ENCODE peak calls at places on chromosomes 12 and 14, in eight cellular contexts. N, M, V, D, S, K, T and I are unnamed samples.

GRCh38 chr14:92753250-92753649 is 4.8 kb upstream of the LGMN start:
- DNase-seq in N (no peak), M (no peak), V (no peak), D (no peak), S (no peak), K (no peak), T (no peak), I (no peak)

GRCh38 chr12:123979566-123979965 is 6.6 kb downstream of the ZNF664 start:
- DNase-seq in N (no peak), M (no peak), V (no peak), D (no peak), S (no peak), K (no peak), T (no peak), I (no peak)

GRCh38 chr12:95922231-95922630 is 20.2 kb downstream of the CCDC38 start:
- DNase-seq in N (no peak), M (no peak), V (no peak), D (no peak), S (no peak), K (no peak), T (no peak), I (no peak)

GRCh38 chr12:58310368-58310767 is 369.0 kb downstream of the ATP23 start:
- DNase-seq in N (no peak), M (no peak), V (no peak), D (no peak), S (peak), K (no peak), T (no peak), I (no peak)

GRCh38 chr14:30017370-30017993 is 89.8 kb upstream of the PRKD1 start:
- DNase-seq in N (no peak), M (no peak), V (no peak), D (no peak), S (no peak), K (no peak), T (no peak), I (no peak)

GRCh38 chr14:104194016-104194415 is 55.6 kb downstream of the KIF26A start:
- DNase-seq in N (no peak), M (no peak), V (no peak), D (no peak), S (no peak), K (no peak), T (no peak), I (no peak)

GRCh38 chr14:54730156-54730961 is 163.4 kb downstream of the SAMD4A start:
- DNase-seq in N (no peak), M (no peak), V (no peak), D (no peak), S (peak), K (peak), T (no peak), I (peak)

GRCh38 chr12:107642240-107642639 is 43.4 kb upstream of the PWP1 start:
- DNase-seq in N (no peak), M (no peak), V (no peak), D (no peak), S (no peak), K (no peak), T (no peak), I (no peak)

GRCh38 chr14:72961579-72962335 is 35.5 kb downstream of the DCAF4 start:
- DNase-seq in N (no peak), M (no peak), V (no peak), D (no peak), S (peak), K (no peak), T (no peak), I (no peak)

GRCh38 chr12:25957898-25958253 is 606 bp upstream of the RASSF8 start:
- DNase-seq in N (no peak), M (no peak), V (no peak), D (no peak), S (peak), K (no peak), T (no peak), I (peak)

GRCh38 chr14:32382704-32383103 is 53.6 kb downstream of the AKAP6 start:
- DNase-seq in N (no peak), M (no peak), V (no peak), D (no peak), S (no peak), K (no peak), T (no peak), I (no peak)

GRCh38 chr14:71103662-71104484 is 196.6 kb downstream of the PCNX1 start:
- DNase-seq in N (no peak), M (no peak), V (no peak), D (no peak), S (peak), K (peak), T (peak), I (peak)

GRCh38 chr12:121296618-121297476 is at the start of gene CAMKK2:
- DNase-seq in N (peak), M (peak), V (peak), D (peak), S (peak), K (peak), T (peak), I (peak)

GRCh38 chr12:121295123-121295745 is 1.3 kb downstream of the CAMKK2 start:
- DNase-seq in N (no peak), M (no peak), V (no peak), D (no peak), S (no peak), K (no peak), T (no peak), I (peak)

GRCh38 chr12:121294151-121294889 is 2.2 kb downstream of the CAMKK2 start:
- DNase-seq in N (no peak), M (no peak), V (no peak), D (no peak), S (no peak), K (no peak), T (no peak), I (no peak)

GRCh38 chr12:121293603-121294002 is 2.9 kb downstream of the CAMKK2 start:
- DNase-seq in N (no peak), M (no peak), V (no peak), D (no peak), S (no peak), K (no peak), T (no peak), I (no peak)

GRCh38 chr12:121295746-121296617 is 527 bp downstream of the CAMKK2 start:
- DNase-seq in N (peak), M (peak), V (peak), D (peak), S (peak), K (peak), T (peak), I (peak)
- TF ChIP-seq CTCF in N (no peak), M (no peak), V (no peak), D (no peak), S (no peak), K (no peak), T (no peak), I (no peak)

DNA sequence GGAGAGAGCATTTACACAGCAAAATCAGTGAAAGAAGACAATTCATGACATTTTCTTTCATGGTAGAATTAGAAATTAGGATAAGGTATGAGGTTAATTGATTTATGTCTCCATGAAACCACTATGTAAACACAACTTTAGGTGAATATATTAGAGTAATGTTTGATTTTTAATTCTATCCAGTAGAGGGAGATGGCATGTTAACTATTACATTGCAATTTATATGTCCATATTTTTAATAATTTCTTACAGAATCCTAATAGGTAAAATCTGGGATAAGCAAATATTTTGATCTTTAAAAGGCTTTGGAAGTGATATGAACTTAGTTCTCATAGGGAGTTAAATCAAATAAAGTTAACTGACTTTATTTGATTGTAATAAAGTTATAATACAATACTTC is 373.4 kb upstream of the PDE3A start:
- DNase-seq in N (no peak), M (no peak), V (no peak), D (no peak), S (no peak), K (no peak), T (no peak), I (no peak)
- TF ChIP-seq CTCF in N (peak), M (no peak), V (no peak), D (no peak), S (peak), K (no peak), T (no peak), I (no peak)

GRCh38 chr12:39127401-39127800 is 222.0 kb upstream of the CPNE8 start:
- DNase-seq in N (no peak), M (no peak), V (no peak), D (peak), S (peak), K (no peak), T (no peak), I (no peak)

GRCh38 chr12:39125580-39125979 is 220.2 kb upstream of the CPNE8 start:
- DNase-seq in N (no peak), M (no peak), V (no peak), D (no peak), S (no peak), K (no peak), T (no peak), I (no peak)

GRCh38 chr12:39124768-39125167 is 219.4 kb upstream of the CPNE8 start:
- DNase-seq in N (no peak), M (no peak), V (no peak), D (no peak), S (no peak), K (no peak), T (no peak), I (no peak)

GRCh38 chr12:39123580-39123979 is 218.2 kb upstream of the CPNE8 start:
- DNase-seq in N (no peak), M (no peak), V (no peak), D (no peak), S (no peak), K (no peak), T (no peak), I (no peak)

GRCh38 chr12:39122562-39123204 is 217.3 kb upstream of the CPNE8 start:
- DNase-seq in N (no peak), M (no peak), V (no peak), D (peak), S (no peak), K (no peak), T (peak), I (no peak)
- TF ChIP-seq CTCF in N (no peak), M (no peak), V (no peak), D (no peak), S (no peak), K (no peak), T (no peak), I (no peak)

GRCh38 chr12:32897276-32897615 is 669 bp upstream of the PKP2 start:
- DNase-seq in N (no peak), M (no peak), V (no peak), D (no peak), S (no peak), K (no peak), T (no peak), I (no peak)

GRCh38 chr12:32894566-32894965 is 2.0 kb downstream of the PKP2 start:
- DNase-seq in N (no peak), M (no peak), V (no peak), D (no peak), S (no peak), K (no peak), T (no peak), I (no peak)

GRCh38 chr12:32896438-32897275 is at the start of gene PKP2:
- DNase-seq in N (peak), M (peak), V (no peak), D (peak), S (no peak), K (peak), T (peak), I (peak)

GRCh38 chr12:32897688-32898573 is 1.4 kb upstream of the PKP2 start:
- DNase-seq in N (no peak), M (no peak), V (no peak), D (no peak), S (no peak), K (no peak), T (no peak), I (no peak)

DNA sequence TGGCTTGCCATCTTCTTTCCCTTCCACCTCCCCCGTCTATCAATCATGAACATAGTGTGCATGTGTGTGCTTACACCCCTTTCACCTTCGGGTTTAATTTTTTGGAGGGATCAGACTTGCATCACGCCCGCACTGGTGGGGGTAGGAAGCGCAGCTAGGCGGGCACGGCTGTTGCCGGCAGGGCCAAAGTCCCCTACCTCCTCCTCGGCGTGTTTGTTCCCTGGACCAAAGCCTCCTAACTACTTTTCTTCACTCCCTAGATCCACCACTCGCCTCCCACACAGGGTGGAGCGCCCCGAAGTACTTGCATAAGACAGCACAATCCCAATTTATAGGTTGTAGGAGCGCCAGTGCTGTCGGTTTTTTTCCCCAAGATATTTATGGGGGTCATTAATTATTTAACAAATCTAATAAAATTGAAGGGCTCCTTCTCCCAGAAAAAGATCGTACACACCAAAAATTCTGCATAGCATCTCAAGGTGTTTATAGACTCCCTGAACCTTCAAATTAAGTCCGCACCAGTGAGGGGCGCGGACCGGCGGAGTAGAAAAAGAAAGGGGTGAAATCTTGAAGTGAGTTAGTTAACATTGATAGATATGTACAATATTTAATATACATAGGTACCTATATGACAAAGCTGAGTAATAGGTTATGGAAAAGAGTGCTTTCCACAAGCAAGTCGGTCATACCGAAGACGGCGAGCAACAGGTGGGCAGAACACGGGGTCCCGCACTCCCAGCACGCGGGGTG is 714 bp downstream of the PKP2 start:
- DNase-seq in N (peak), M (peak), V (no peak), D (peak), S (no peak), K (no peak), T (peak), I (no peak)
- TF ChIP-seq CTCF in N (no peak), M (no peak), V (no peak), D (no peak), S (no peak), K (no peak), T (no peak), I (no peak)

DNA sequence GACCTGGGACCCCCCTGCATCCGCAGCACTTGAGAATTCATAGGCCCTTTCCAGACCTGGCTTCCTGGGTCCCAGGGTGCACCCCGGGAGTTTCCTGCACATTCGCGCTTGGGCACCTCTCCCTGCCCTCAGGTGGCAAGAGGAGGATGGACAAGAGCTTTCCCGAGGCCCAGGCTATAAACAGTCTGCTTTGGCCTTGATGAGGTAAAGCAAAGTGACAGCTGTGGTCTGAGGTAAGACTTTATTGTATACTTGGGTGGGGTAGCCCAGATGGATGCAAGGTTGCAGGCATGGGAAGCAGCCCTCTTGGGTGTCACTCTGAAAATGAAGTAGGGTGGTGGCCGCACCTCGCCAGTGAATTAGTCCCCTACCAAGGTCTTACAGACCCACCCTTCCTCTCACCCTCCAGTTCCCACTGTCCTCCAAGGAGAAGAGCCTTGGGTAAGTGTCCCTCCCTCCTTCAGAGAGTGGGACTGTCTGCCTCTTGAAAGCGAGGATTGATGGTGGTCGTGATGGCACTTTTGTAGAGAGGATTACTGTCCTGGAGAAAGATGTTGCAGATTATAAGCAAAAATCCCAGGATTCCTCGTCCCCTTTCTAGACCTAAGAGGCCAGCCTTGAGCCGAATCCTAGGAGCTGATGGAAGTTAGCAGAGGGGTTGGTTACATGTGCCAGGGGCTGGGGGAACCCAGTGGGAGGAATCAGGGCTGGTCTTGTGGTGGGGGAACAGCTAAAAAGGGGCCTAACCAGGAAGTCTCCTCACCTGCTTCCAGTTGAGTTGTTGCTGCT is 10.6 kb upstream of the CSAD start:
- DNase-seq in N (no peak), M (no peak), V (no peak), D (no peak), S (no peak), K (no peak), T (no peak), I (no peak)
- TF ChIP-seq CTCF in N (no peak), M (no peak), V (no peak), D (no peak), S (no peak), K (no peak), T (no peak), I (no peak)

GRCh38 chr14:89015016-89015415 is 190.6 kb downstream of the TTC8 start:
- DNase-seq in N (no peak), M (no peak), V (no peak), D (no peak), S (no peak), K (no peak), T (no peak), I (no peak)
- TF ChIP-seq CTCF in N (no peak), M (no peak), V (no peak), D (no peak), S (peak), K (no peak), T (no peak), I (no peak)

GRCh38 chr12:1796515-1797010 is 23.8 kb upstream of the LRTM2 start:
- DNase-seq in N (no peak), M (no peak), V (no peak), D (peak), S (peak), K (peak), T (no peak), I (peak)

GRCh38 chr12:1797991-1798733 is 22.2 kb upstream of the LRTM2 start:
- DNase-seq in N (no peak), M (no peak), V (no peak), D (no peak), S (no peak), K (no peak), T (no peak), I (peak)

GRCh38 chr12:1798734-1799067 is 21.7 kb upstream of the LRTM2 start:
- DNase-seq in N (no peak), M (no peak), V (no peak), D (no peak), S (no peak), K (peak), T (no peak), I (peak)

GRCh38 chr12:1795785-1796514 is 24.4 kb upstream of the LRTM2 start:
- DNase-seq in N (peak), M (peak), V (peak), D (peak), S (peak), K (peak), T (peak), I (peak)

DNA sequence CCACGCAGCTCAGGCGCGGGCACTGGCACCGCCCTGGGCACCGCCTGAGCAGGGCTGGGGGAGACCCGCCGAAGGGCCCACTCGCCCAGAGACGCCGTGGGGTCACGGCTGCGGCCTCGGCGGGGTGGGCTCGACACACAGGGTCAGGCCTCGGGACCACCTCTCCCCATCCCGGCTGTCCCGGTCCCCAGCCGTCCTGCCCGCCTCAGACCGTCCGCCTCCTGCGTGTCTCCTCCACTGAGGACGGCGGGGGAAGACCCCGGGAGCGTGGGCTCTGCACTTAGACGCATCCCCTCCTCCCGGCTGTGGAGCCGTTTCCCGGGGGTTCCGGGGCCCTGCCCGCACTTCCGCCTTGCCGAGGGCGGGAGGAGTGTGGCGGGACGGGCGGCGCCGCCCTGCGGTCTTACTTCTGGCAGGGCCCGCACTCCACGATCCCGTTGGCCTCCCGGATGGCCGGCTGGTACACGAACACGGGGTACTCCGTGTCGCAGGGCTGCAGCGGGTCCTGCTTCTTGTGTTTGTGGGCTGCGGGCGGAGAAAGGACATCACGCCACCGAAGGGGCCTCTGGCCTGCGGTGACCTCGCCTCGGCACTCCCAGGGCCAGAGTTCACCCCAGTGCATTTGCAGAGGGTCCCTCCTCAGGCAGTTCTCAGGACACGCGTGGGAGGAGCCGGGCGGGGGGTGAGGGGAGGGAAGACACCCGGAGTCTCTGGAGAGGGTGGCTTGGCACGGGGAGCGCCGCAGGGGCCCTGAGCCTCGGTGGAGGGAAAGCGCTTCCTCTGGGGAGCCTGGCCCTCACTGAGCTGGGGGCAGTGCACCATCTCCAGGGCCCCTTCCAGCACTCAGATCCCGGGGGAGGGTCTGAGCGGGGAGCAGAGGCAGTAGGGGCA is 23.1 kb upstream of the LRTM2 start:
- DNase-seq in N (no peak), M (peak), V (peak), D (peak), S (peak), K (peak), T (no peak), I (peak)
- TF ChIP-seq CTCF in N (no peak), M (no peak), V (no peak), D (no peak), S (no peak), K (no peak), T (no peak), I (no peak)

DNA sequence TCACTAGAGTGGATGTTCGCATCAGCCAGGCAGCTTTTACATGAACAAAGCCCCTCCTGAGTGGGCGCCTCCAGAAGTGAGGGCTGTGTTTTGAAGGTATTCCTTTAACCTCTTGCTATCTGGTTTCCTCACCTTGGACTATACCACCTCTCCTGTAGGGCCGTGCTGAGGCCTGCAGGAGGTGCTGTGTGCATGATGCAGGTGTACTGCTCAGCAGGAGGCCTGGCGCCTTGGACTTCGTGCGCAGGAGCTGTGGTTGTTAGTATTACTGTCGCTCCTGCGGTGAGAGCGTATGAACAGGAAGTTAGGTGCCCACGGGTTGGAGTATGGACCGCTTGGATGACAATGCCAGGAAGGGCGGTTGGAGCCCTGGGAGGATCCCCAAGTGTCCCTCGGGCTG is 130.7 kb downstream of the TSPAN9 start:
- DNase-seq in N (no peak), M (no peak), V (no peak), D (no peak), S (no peak), K (no peak), T (no peak), I (no peak)
- TF ChIP-seq CTCF in N (no peak), M (no peak), V (no peak), D (no peak), S (no peak), K (no peak), T (peak), I (peak)

GRCh38 chr12:98606367-98606985 is 13.0 kb downstream of the SLC25A3 start:
- DNase-seq in N (no peak), M (no peak), V (no peak), D (no peak), S (no peak), K (no peak), T (no peak), I (no peak)
- TF ChIP-seq CTCF in N (no peak), M (no peak), V (no peak), D (no peak), S (no peak), K (peak), T (no peak), I (no peak)